ENCODE peak calls at places on chromosomes 16 and 17, in ten cellular contexts. Q, H, N, J, R, T, D, G, C and I are unnamed samples.

GRCh38 chr16:49939495-49939894 is 83.6 kb upstream of the ZNF423 start:
- DNase-seq in Q (no peak), H (no peak), N (no peak), J (no peak), R (no peak), T (no peak), D (no peak), G (no peak), C (no peak), I (no peak)

GRCh38 chr17:65278050-65278819 is 141.1 kb downstream of the RGS9 start:
- DNase-seq in Q (peak; percentile 10), H (no peak), N (peak; percentile 79), J (peak; percentile 18), R (peak; percentile 66), T (no peak), D (peak; percentile 52), G (no peak), C (peak; percentile 83), I (peak; percentile 93)

GRCh38 chr16:62700456-62701280 is 664.4 kb upstream of the CDH8 start:
- DNase-seq in Q (no peak), H (no peak), N (no peak), J (no peak), R (no peak), T (no peak), D (no peak), G (no peak), C (no peak), I (no peak)

GRCh38 chr17:15377608-15378007 is 36.2 kb upstream of the TEKT3 start:
- DNase-seq in Q (no peak), H (no peak), N (peak; percentile 78), J (no peak), R (peak; percentile 49), T (no peak), D (peak; percentile 47), G (no peak), C (no peak), I (peak; percentile 13)

GRCh38 chr17:57197672-57198071 is 58.7 kb upstream of the MSI2 start:
- DNase-seq in Q (no peak), H (no peak), N (no peak), J (no peak), R (no peak), T (no peak), D (no peak), G (no peak), C (no peak), I (no peak)

GRCh38 chr17:18229254-18229653 is 3.8 kb downstream of the LLGL1 start:
- DNase-seq in Q (no peak), H (no peak), N (no peak), J (no peak), R (no peak), T (no peak), D (no peak), G (no peak), C (no peak), I (no peak)

GRCh38 chr16:67782567-67783352 is 23.6 kb downstream of the RANBP10 start:
- DNase-seq in Q (no peak), H (no peak), N (no peak), J (no peak), R (no peak), T (no peak), D (no peak), G (no peak), C (no peak), I (no peak)

GRCh38 chr17:8473451-8474192 is 37.9 kb downstream of the NDEL1 start:
- DNase-seq in Q (no peak), H (no peak), N (no peak), J (no peak), R (no peak), T (no peak), D (no peak), G (no peak), C (no peak), I (no peak)

GRCh38 chr16:30145692-30146091 is 22.7 kb upstream of the MAPK3 start:
- DNase-seq in Q (no peak), H (no peak), N (no peak), J (no peak), R (no peak), T (no peak), D (no peak), G (no peak), C (no peak), I (no peak)

GRCh38 chr16:2152695-2153506 is 2.7 kb upstream of the TRAF7 start:
- DNase-seq in Q (no peak), H (no peak), N (no peak), J (no peak), R (no peak), T (no peak), D (peak; percentile 83), G (no peak), C (peak; percentile 45), I (peak; percentile 37)

GRCh38 chr17:33936764-33937163 is 318.3 kb upstream of the CCL2 start:
- DNase-seq in Q (no peak), H (no peak), N (no peak), J (no peak), R (no peak), T (no peak), D (no peak), G (no peak), C (no peak), I (no peak)

GRCh38 chr16:70267516-70267915 is 15.8 kb upstream of the EXOSC6 start:
- DNase-seq in Q (no peak), H (no peak), N (no peak), J (no peak), R (no peak), T (no peak), D (no peak), G (no peak), C (peak; percentile 32), I (peak; percentile 85)

GRCh38 chr16:138049-138417 is 440 bp downstream of the NPRL3 start:
- DNase-seq in Q (no peak), H (no peak), N (no peak), J (peak; percentile 12), R (peak; percentile 56), T (peak; percentile 14), D (peak; percentile 34), G (no peak), C (peak; percentile 15), I (peak; percentile 58)

GRCh38 chr17:61519754-61520440 is 67.7 kb downstream of the TBX4 start:
- DNase-seq in Q (no peak), H (no peak), N (no peak), J (no peak), R (no peak), T (no peak), D (no peak), G (no peak), C (no peak), I (no peak)

GRCh38 chr17:74452027-74452840 is 14.2 kb upstream of the CD300A start:
- DNase-seq in Q (no peak), H (no peak), N (no peak), J (no peak), R (no peak), T (no peak), D (peak; percentile 23), G (no peak), C (no peak), I (no peak)

GRCh38 chr17:65023791-65024190 is 32.7 kb downstream of the GNA13 start:
- DNase-seq in Q (no peak), H (no peak), N (no peak), J (no peak), R (no peak), T (no peak), D (no peak), G (no peak), C (no peak), I (no peak)

GRCh38 chr17:83199500-83200201 is 120.2 kb downstream of the METRNL start:
- DNase-seq in Q (no peak), H (peak; percentile 33), N (peak; percentile 40), J (peak; percentile 46), R (no peak), T (peak; percentile 34), D (no peak), G (peak; percentile 57), C (peak; percentile 43), I (no peak)
- H3K4me1 ChIP-seq in Q (peaks cover 22% of the 10 kb centered on the region), H (peaks cover 47% of the 10 kb centered on the region), N (peaks cover 32% of the 10 kb centered on the region), J (peaks cover 34% of the 10 kb centered on the region), R (no peaks in the 10 kb centered on the region), T (peaks cover 37% of the 10 kb centered on the region), D (no peaks in the 10 kb centered on the region), G (peaks cover 88% of the 10 kb centered on the region), C (peaks cover 4% of the 10 kb centered on the region), I (no peaks in the 10 kb centered on the region)

DNA sequence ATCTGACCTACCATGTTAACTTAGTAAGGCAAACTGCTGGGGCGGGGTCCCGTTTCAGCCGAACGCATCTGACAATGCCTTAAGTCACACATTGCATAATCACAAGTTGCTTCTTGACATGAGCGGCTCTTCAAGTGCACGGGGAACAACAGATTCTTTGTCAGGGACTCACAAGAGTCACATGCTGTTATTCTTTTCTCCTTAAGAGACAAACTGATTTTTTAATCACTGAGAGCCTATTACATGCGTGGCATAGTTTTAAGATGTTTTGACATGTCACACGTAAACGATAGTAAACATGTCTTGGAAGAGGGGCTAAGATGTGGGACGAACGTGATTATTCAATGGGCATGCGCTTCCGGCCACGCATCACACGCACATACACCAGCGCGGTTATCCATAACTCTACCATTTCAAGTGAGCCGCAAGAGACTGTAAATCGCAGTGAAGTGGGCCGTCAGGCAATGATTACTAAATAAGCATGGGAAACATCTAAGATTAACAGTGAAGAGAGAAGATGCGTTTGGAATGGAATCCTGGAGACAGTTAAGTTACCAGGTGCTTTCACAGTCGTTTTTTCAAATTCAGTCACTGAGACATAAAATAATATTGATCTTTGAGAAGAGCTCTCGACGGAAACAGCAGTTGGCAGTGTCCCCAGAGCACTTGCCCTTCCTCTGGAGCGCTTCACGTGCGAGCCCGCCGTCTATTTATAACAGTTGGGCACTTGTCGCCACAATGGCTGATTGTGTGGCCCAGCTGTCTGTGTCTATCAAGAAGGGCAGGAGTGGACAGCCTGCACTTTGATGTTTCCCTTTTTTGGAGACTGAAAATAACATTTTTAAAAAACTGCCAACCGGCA is 63.2 kb downstream of the ADCY9 start:
- DNase-seq in Q (no peak), H (no peak), N (peak; percentile 61), J (peak; percentile 78), R (no peak), T (no peak), D (peak; percentile 69), G (peak; percentile 75), C (peak; percentile 76), I (no peak)
- H3K4me1 ChIP-seq in Q (no peaks in the 10 kb centered on the region), H (peaks cover 14% of the 10 kb centered on the region), N (peaks cover 53% of the 10 kb centered on the region), J (peaks cover 3% of the 10 kb centered on the region), R (peaks cover 12% of the 10 kb centered on the region), T (no peaks in the 10 kb centered on the region), D (peaks cover 22% of the 10 kb centered on the region), G (peaks cover 46% of the 10 kb centered on the region), C (peaks cover 19% of the 10 kb centered on the region), I (peaks cover 9% of the 10 kb centered on the region)

DNA sequence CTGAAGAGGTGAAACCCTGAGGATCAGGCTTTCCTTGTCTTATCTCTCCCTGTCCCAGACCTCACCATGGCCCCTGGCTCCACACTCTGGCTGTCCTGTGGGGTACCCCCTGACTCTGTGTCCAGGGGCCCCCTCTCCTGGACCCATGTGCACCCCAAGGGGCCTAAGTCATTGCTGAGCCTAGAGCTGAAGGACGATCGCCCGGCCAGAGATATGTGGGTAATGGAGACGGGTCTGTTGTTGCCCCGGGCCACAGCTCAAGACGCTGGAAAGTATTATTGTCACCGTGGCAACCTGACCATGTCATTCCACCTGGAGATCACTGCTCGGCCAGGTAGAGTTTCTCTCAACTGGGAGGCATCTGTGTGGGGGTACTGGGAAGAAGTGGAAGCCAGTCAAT is 1.4 kb downstream of the CD19 start:
- DNase-seq in Q (no peak), H (no peak), N (no peak), J (no peak), R (no peak), T (no peak), D (no peak), G (no peak), C (no peak), I (no peak)
- H3K4me1 ChIP-seq in Q (peaks cover 5% of the 10 kb centered on the region), H (no peaks in the 10 kb centered on the region), N (no peaks in the 10 kb centered on the region), J (no peaks in the 10 kb centered on the region), R (peaks cover 4% of the 10 kb centered on the region), T (peaks cover 19% of the 10 kb centered on the region), D (no peaks in the 10 kb centered on the region), G (no peaks in the 10 kb centered on the region), C (peaks cover 5% of the 10 kb centered on the region), I (peaks cover 7% of the 10 kb centered on the region)

GRCh38 chr17:47717261-47717697 is 15.8 kb upstream of the TBX21 start:
- DNase-seq in Q (no peak), H (no peak), N (no peak), J (no peak), R (no peak), T (no peak), D (no peak), G (no peak), C (no peak), I (peak; percentile 37)
- H3K4me1 ChIP-seq in Q (peaks cover 99% of the 10 kb centered on the region), H (no peaks in the 10 kb centered on the region), N (peaks cover 44% of the 10 kb centered on the region), J (no peaks in the 10 kb centered on the region), R (peaks cover 2% of the 10 kb centered on the region), T (peaks cover 96% of the 10 kb centered on the region), D (no peaks in the 10 kb centered on the region), G (peaks cover 16% of the 10 kb centered on the region), C (no peaks in the 10 kb centered on the region), I (peaks cover 25% of the 10 kb centered on the region)